ENCODE peak calls at places on chromosomes 6 and 20, in seven cellular contexts. E is HepG2, G is thoracic aorta, V is uterus, N is heart left ventricle, F is HCT116, P is ovary. B is an unnamed sample. For H3K27me3, the result is how much of the 10 kb centered on the place peaks cover.

GRCh38 chr20:45179166-45179565 is 4.5 kb downstream of the PI3 start:
- DNase-seq in E (no peak), G (no peak), V (no peak), N (no peak), F (no peak), P (no peak), B (no peak)

GRCh38 chr20:62994850-62995249 is 11.9 kb downstream of the BHLHE23 start:
- DNase-seq in E (no peak), G (no peak), V (no peak), N (no peak), F (no peak), P (no peak), B (no peak)

GRCh38 chr6:108117427-108118358 is 43.2 kb upstream of the OSTM1 start:
- DNase-seq in E (no peak), G (no peak), V (peak), N (peak), F (no peak), P (no peak), B (no peak)

GRCh38 chr20:609371-609964 is 641 bp downstream of the TCF15 start:
- DNase-seq in E (no peak), G (no peak), V (no peak), N (no peak), F (no peak), P (no peak), B (no peak)

GRCh38 chr20:44650777-44651493 is 564 bp downstream of the ADA start:
- DNase-seq in E (no peak), G (no peak), V (peak), N (peak), F (no peak), P (peak), B (peak)

GRCh38 chr6:114085206-114085605 is 114.3 kb upstream of the HDAC2 start:
- DNase-seq in E (no peak), G (no peak), V (no peak), N (no peak), F (no peak), P (no peak), B (no peak)

GRCh38 chr6:160141001-160141726 is 19.5 kb downstream of the SLC22A1 start:
- DNase-seq in E (no peak), G (no peak), V (no peak), N (no peak), F (no peak), P (no peak), B (no peak)

GRCh38 chr20:57429579-57430202 is 38.5 kb downstream of the RBM38 start:
- DNase-seq in E (peak), G (no peak), V (no peak), N (no peak), F (peak), P (no peak), B (no peak)

GRCh38 chr6:142884214-142885035 is 60.6 kb downstream of the HIVEP2 start:
- DNase-seq in E (no peak), G (no peak), V (no peak), N (no peak), F (no peak), P (no peak), B (no peak)

GRCh38 chr20:63682384-63683139 is 13.9 kb upstream of the TNFRSF6B start:
- DNase-seq in E (peak), G (peak), V (peak), N (peak), F (peak), P (no peak), B (no peak)

GRCh38 chr6:42093582-42094329 is 43.4 kb downstream of the TAF8 start:
- DNase-seq in E (peak), G (no peak), V (no peak), N (peak), F (no peak), P (no peak), B (no peak)

GRCh38 chr20:2804921-2805681 is 4.7 kb upstream of the CPXM1 start:
- DNase-seq in E (no peak), G (no peak), V (no peak), N (no peak), F (no peak), P (no peak), B (no peak)

GRCh38 chr6:75416443-75416842 is 77.2 kb downstream of the FILIP1 start:
- DNase-seq in E (no peak), G (no peak), V (no peak), N (no peak), F (no peak), P (no peak), B (no peak)
- H3K27me3 ChIP-seq in E (under half), G (under half), V (under half), N (under half), F (under half), P (under half), B (under half)

GRCh38 chr6:168158980-168159349 is 80.0 kb upstream of the FRMD1 start:
- DNase-seq in E (no peak), G (no peak), V (no peak), N (no peak), F (no peak), P (no peak), B (no peak)

GRCh38 chr6:168155821-168156741 is 77.1 kb upstream of the FRMD1 start:
- DNase-seq in E (peak), G (no peak), V (no peak), N (no peak), F (no peak), P (no peak), B (no peak)

GRCh38 chr6:168156742-168157265 is 77.8 kb upstream of the FRMD1 start:
- DNase-seq in E (no peak), G (no peak), V (no peak), N (no peak), F (no peak), P (no peak), B (no peak)

GRCh38 chr6:168158280-168158979 is 79.4 kb upstream of the FRMD1 start:
- DNase-seq in E (no peak), G (no peak), V (no peak), N (no peak), F (no peak), P (no peak), B (peak)

DNA sequence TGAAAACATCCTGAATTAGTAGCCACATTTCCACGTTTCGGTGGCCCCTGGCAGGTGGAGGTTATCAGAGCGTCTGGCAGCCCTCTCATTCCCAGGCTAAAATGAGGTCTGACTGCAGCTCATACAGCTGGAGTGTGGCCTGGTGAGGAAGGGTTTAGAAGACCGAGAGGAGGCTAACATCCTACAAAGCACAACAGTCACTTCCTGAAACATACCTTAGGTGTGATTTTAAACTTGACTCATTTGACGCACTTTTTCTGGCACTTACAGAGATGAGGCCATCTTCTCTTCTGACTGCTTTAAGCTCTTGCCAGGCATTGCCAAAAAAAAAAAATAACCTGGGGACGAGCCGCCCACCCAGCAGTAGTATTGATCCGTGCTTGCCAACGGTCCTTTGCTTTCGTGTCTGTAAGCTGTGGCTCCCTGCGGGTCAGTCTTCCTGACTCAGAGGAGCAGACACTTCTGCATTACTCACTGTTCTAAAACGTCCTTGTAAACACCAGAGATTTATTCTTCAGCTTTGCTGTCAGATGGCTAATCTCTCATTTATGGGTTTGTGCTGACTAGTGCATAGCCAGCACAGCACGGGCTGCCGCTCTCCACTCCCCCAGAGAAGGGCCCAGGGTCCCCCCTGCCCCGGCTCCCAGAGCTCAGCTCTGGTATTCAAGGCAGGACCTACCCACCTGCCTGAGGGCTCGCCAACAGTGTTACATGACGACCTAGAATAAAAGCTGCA is 78.4 kb upstream of the FRMD1 start:
- DNase-seq in E (no peak), G (no peak), V (peak), N (no peak), F (no peak), P (no peak), B (no peak)
- H3K27me3 ChIP-seq in E (under half), G (under half), V (under half), N (under half), F (under half), P (under half), B (under half)

GRCh38 chr20:9516658-9516987 is 2.2 kb downstream of the LAMP5 start:
- DNase-seq in E (no peak), G (no peak), V (no peak), N (no peak), F (no peak), P (no peak), B (no peak)
- H3K27me3 ChIP-seq in E (half or more), G (under half), V (under half), N (half or more), F (under half), P (under half), B (under half)

DNA sequence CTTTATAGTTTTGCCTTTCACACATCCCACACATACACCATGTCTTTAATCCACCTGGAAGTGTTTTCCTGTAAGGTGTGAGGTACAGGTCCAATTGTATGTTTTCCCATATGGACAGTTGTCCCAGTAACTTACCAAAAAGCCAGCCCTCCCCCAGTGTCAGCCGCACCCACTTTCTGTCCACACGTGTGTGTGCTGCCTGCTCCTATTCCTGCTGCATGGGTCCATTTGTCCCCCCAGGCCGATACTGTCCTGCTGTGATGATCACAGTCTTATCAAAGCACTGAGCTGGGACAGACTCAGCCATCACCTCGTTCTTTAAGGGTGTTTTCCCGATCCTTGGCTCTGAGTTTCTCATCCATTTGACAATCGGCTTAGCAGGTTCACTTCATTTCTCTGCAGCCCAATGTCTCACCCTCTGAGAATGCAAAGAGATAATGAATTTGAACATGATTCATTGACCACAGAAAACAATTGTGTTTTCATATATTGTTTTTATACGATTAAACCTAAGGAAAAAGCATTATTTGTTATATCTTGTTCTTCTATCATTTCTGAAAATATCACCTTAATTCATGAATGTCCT is 9.6 kb downstream of the VSX1 start:
- DNase-seq in E (no peak), G (no peak), V (no peak), N (no peak), F (no peak), P (no peak), B (no peak)
- H3K27me3 ChIP-seq in E (under half), G (under half), V (under half), N (half or more), F (half or more), P (under half), B (under half)

B was measured in CD8-positive, alpha-beta T cell.